ENCODE peak calls at places on chromosomes 16 and 17, in seven cellular contexts. One of them, this sample, is unnamed.
A peak's percentile ranks its signal among the peaks of the same experiment; 100 is the strongest.

GRCh38 chr17:76753061-76753961 is 15.4 kb downstream of the MFSD11 start:
- DNase-seq in NCI-H1417: no peak
- DNase-seq in H54: no peak
- DNase-seq in activated CD4-positive, alpha-beta T cell treated with anti-CD3 and anti-CD28 coated beads, Interleukin-2, amount 50 U/mL, for 1 hour: no peak
- DNase-seq in adipocyte: no peak
- DNase-seq in NCI-H1105: no peak
- DNase-seq in HCT116: no peak
- DNase-seq in this sample: no peak

GRCh38 chr17:31522284-31522931 is 130.9 kb downstream of the RAB11FIP4 start:
- DNase-seq in activated CD4-positive, alpha-beta T cell treated with anti-CD3 and anti-CD28 coated beads, Interleukin-2, amount 50 U/mL, for 1 hour: no peak
- DNase-seq in NCI-H1105: no peak
- DNase-seq in NCI-H1417: no peak
- DNase-seq in H54: no peak
- DNase-seq in HCT116: no peak
- DNase-seq in adipocyte: no peak
- DNase-seq in this sample: no peak

GRCh38 chr16:53207810-53208752 is 153.3 kb downstream of the CHD9 start:
- DNase-seq in H54: peak; percentile 44
- DNase-seq in activated CD4-positive, alpha-beta T cell treated with anti-CD3 and anti-CD28 coated beads, Interleukin-2, amount 50 U/mL, for 1 hour: no peak
- DNase-seq in HCT116: peak; percentile 19
- DNase-seq in NCI-H1417: peak; percentile 67
- DNase-seq in adipocyte: peak; percentile 88
- DNase-seq in NCI-H1105: peak; percentile 94
- DNase-seq in this sample: no peak

GRCh38 chr16:35598696-35599332 is 2139.4 kb downstream of the TP53TG3F start:
- DNase-seq in NCI-H1417: no peak
- DNase-seq in H54: no peak
- DNase-seq in activated CD4-positive, alpha-beta T cell treated with anti-CD3 and anti-CD28 coated beads, Interleukin-2, amount 50 U/mL, for 1 hour: no peak
- DNase-seq in HCT116: peak; percentile 57
- DNase-seq in NCI-H1105: peak; percentile 1
- DNase-seq in adipocyte: no peak
- DNase-seq in this sample: no peak

GRCh38 chr16:25585526-25585925 is 106.2 kb upstream of the HS3ST4 start:
- DNase-seq in adipocyte: no peak
- DNase-seq in activated CD4-positive, alpha-beta T cell treated with anti-CD3 and anti-CD28 coated beads, Interleukin-2, amount 50 U/mL, for 1 hour: no peak
- DNase-seq in NCI-H1417: no peak
- DNase-seq in H54: no peak
- DNase-seq in NCI-H1105: no peak
- DNase-seq in HCT116: no peak
- DNase-seq in this sample: no peak

GRCh38 chr17:82876149-82876548 is 36.3 kb upstream of the ZNF750 start:
- DNase-seq in H54: no peak
- DNase-seq in NCI-H1417: peak; percentile 49
- DNase-seq in HCT116: no peak
- DNase-seq in NCI-H1105: no peak
- DNase-seq in activated CD4-positive, alpha-beta T cell treated with anti-CD3 and anti-CD28 coated beads, Interleukin-2, amount 50 U/mL, for 1 hour: no peak
- DNase-seq in adipocyte: no peak
- DNase-seq in this sample: no peak

GRCh38 chr16:81315271-81316175 is 761 bp downstream of the GAN start:
- DNase-seq in activated CD4-positive, alpha-beta T cell treated with anti-CD3 and anti-CD28 coated beads, Interleukin-2, amount 50 U/mL, for 1 hour: peak; percentile 39
- DNase-seq in NCI-H1105: no peak
- DNase-seq in NCI-H1417: no peak
- DNase-seq in HCT116: no peak
- DNase-seq in H54: peak; percentile 23
- DNase-seq in adipocyte: peak; percentile 91
- DNase-seq in this sample: no peak

GRCh38 chr17:60528828-60529227 is 2.8 kb upstream of the APPBP2 start:
- DNase-seq in H54: no peak
- DNase-seq in NCI-H1417: no peak
- DNase-seq in adipocyte: no peak
- DNase-seq in HCT116: no peak
- DNase-seq in NCI-H1105: no peak
- DNase-seq in activated CD4-positive, alpha-beta T cell treated with anti-CD3 and anti-CD28 coated beads, Interleukin-2, amount 50 U/mL, for 1 hour: no peak
- DNase-seq in this sample: no peak

GRCh38 chr16:68396481-68396880 is 51.8 kb downstream of the SMPD3 start:
- DNase-seq in NCI-H1105: no peak
- DNase-seq in NCI-H1417: peak; percentile 13
- DNase-seq in adipocyte: peak; percentile 53
- DNase-seq in activated CD4-positive, alpha-beta T cell treated with anti-CD3 and anti-CD28 coated beads, Interleukin-2, amount 50 U/mL, for 1 hour: peak; percentile 55
- DNase-seq in HCT116: peak; percentile 44
- DNase-seq in H54: no peak
- DNase-seq in this sample: no peak

GRCh38 chr16:58678716-58679115 is 5.9 kb downstream of the SLC38A7 start:
- DNase-seq in NCI-H1417: no peak
- DNase-seq in adipocyte: peak; percentile 35
- DNase-seq in activated CD4-positive, alpha-beta T cell treated with anti-CD3 and anti-CD28 coated beads, Interleukin-2, amount 50 U/mL, for 1 hour: no peak
- DNase-seq in HCT116: no peak
- DNase-seq in NCI-H1105: no peak
- DNase-seq in H54: peak; percentile 36
- DNase-seq in this sample: no peak

GRCh38 chr16:81509404-81509803 is 64.8 kb downstream of the CMIP start:
- DNase-seq in adipocyte: no peak
- DNase-seq in activated CD4-positive, alpha-beta T cell treated with anti-CD3 and anti-CD28 coated beads, Interleukin-2, amount 50 U/mL, for 1 hour: no peak
- DNase-seq in HCT116: no peak
- DNase-seq in H54: no peak
- DNase-seq in NCI-H1105: no peak
- DNase-seq in NCI-H1417: no peak
- DNase-seq in this sample: no peak